ENCODE peak calls at places on chromosome 6, in four cellular contexts. One of them, this sample, is unnamed.
A peak's percentile ranks its signal among the peaks of the same experiment; 100 is the strongest.

GRCh38 chr6:40164345-40164755 is 230.1 kb upstream of the MOCS1 start:
- DNase-seq in HCT116: no peak
- DNase-seq in GDM1: no peak
- DNase-seq in BJ: no peak
- DNase-seq in this sample: peak; percentile 63

GRCh38 chr6:124961468-124961783 is 811 bp upstream of the RNF217 start:
- DNase-seq in HCT116: no peak
- DNase-seq in GDM1: no peak
- DNase-seq in BJ: no peak
- DNase-seq in this sample: no peak

GRCh38 chr6:16764188-16764950 is 3.1 kb upstream of the ATXN1 start:
- DNase-seq in HCT116: no peak
- DNase-seq in GDM1: no peak
- DNase-seq in BJ: no peak
- DNase-seq in this sample: no peak

GRCh38 chr6:138590796-138591709 is 91.8 kb upstream of the NHSL1 start:
- DNase-seq in HCT116: peak; percentile 64
- DNase-seq in GDM1: peak; percentile 10
- DNase-seq in BJ: no peak
- DNase-seq in this sample: no peak

GRCh38 chr6:151313060-151313459 is 73.3 kb downstream of the AKAP12 start:
- DNase-seq in HCT116: no peak
- DNase-seq in GDM1: no peak
- DNase-seq in BJ: no peak
- DNase-seq in this sample: no peak

GRCh38 chr6:109877028-109877726 is 100.9 kb upstream of the GPR6 start:
- DNase-seq in HCT116: no peak
- DNase-seq in GDM1: no peak
- DNase-seq in BJ: no peak
- DNase-seq in this sample: no peak

GRCh38 chr6:2817778-2818443 is 23.8 kb downstream of the SERPINB1 start:
- DNase-seq in HCT116: no peak
- DNase-seq in GDM1: no peak
- DNase-seq in BJ: no peak
- DNase-seq in this sample: no peak

GRCh38 chr6:37244430-37245310 is 12.9 kb upstream of the TBC1D22B start:
- DNase-seq in HCT116: no peak
- DNase-seq in GDM1: no peak
- DNase-seq in BJ: peak; percentile 100
- DNase-seq in this sample: peak; percentile 90

GRCh38 chr6:157265630-157266029 is 57.7 kb downstream of the TMEM242 start:
- DNase-seq in HCT116: no peak
- DNase-seq in GDM1: no peak
- DNase-seq in BJ: no peak
- DNase-seq in this sample: no peak

GRCh38 chr6:121951918-121952379 is 447.5 kb upstream of the HSF2 start:
- DNase-seq in HCT116: no peak
- DNase-seq in GDM1: no peak
- DNase-seq in BJ: no peak
- DNase-seq in this sample: no peak

GRCh38 chr6:125790403-125791150 is at the start of gene NCOA7:
- DNase-seq in HCT116: no peak
- DNase-seq in GDM1: peak; percentile 74
- DNase-seq in BJ: no peak
- DNase-seq in this sample: peak; percentile 95

GRCh38 chr6:108914235-108915022 is 66.2 kb downstream of the ARMC2 start:
- DNase-seq in HCT116: peak; percentile 32
- DNase-seq in GDM1: no peak
- DNase-seq in BJ: no peak
- DNase-seq in this sample: no peak

GRCh38 chr6:108651781-108652227 is 91.1 kb downstream of the FOXO3 start:
- DNase-seq in HCT116: no peak
- DNase-seq in GDM1: no peak
- DNase-seq in BJ: peak; percentile 84
- DNase-seq in this sample: no peak

GRCh38 chr6:36314221-36315014 is 22.3 kb downstream of the BNIP5 start:
- DNase-seq in HCT116: peak; percentile 12
- DNase-seq in GDM1: no peak
- DNase-seq in BJ: no peak
- DNase-seq in this sample: no peak

GRCh38 chr6:91198588-91199255 is 611.9 kb upstream of the MAP3K7 start:
- DNase-seq in HCT116: no peak
- DNase-seq in GDM1: no peak
- DNase-seq in BJ: no peak
- DNase-seq in this sample: no peak

GRCh38 chr6:137265574-137265973 is 46.4 kb upstream of the IFNGR1 start:
- DNase-seq in HCT116: no peak
- DNase-seq in GDM1: no peak
- DNase-seq in BJ: no peak
- DNase-seq in this sample: no peak

GRCh38 chr6:20702366-20702765 is 168.1 kb downstream of the CDKAL1 start:
- DNase-seq in HCT116: no peak
- DNase-seq in GDM1: no peak
- DNase-seq in BJ: no peak
- DNase-seq in this sample: no peak

GRCh38 chr6:21507811-21508210 is 85.7 kb upstream of the SOX4 start:
- DNase-seq in HCT116: peak; percentile 3
- DNase-seq in GDM1: no peak
- DNase-seq in BJ: no peak
- DNase-seq in this sample: no peak

GRCh38 chr6:111843347-111844147 is 29.7 kb downstream of the FYN start:
- DNase-seq in HCT116: no peak
- DNase-seq in GDM1: no peak
- DNase-seq in BJ: no peak
- DNase-seq in this sample: no peak

GRCh38 chr6:167150815-167151557 is 6.8 kb downstream of the GPR31 start:
- DNase-seq in HCT116: no peak
- DNase-seq in GDM1: no peak
- DNase-seq in BJ: no peak
- DNase-seq in this sample: no peak

GRCh38 chr6:30216096-30216495 is 2.9 kb upstream of the TRIM26 start:
- DNase-seq in HCT116: no peak
- DNase-seq in GDM1: no peak
- DNase-seq in BJ: no peak
- DNase-seq in this sample: no peak

GRCh38 chr6:150030611-150031010 is 5.3 kb upstream of the RAET1L start:
- DNase-seq in HCT116: no peak
- DNase-seq in GDM1: no peak
- DNase-seq in BJ: no peak
- DNase-seq in this sample: no peak

GRCh38 chr6:137978252-137978896 is 111.3 kb downstream of the TNFAIP3 start:
- DNase-seq in HCT116: peak; percentile 48
- DNase-seq in GDM1: no peak
- DNase-seq in BJ: no peak
- DNase-seq in this sample: no peak

GRCh38 chr6:139257821-139258398 is 33.9 kb downstream of the TXLNB start:
- DNase-seq in HCT116: no peak
- DNase-seq in GDM1: no peak
- DNase-seq in BJ: no peak
- DNase-seq in this sample: no peak

GRCh38 chr6:28353981-28354676 is 4.4 kb downstream of the ZKSCAN3 start:
- DNase-seq in HCT116: peak; percentile 80
- DNase-seq in GDM1: no peak
- DNase-seq in BJ: no peak
- DNase-seq in this sample: no peak

GRCh38 chr6:26555505-26556262 is 17.5 kb downstream of the HMGN4 start:
- DNase-seq in HCT116: no peak
- DNase-seq in GDM1: no peak
- DNase-seq in BJ: no peak
- DNase-seq in this sample: no peak

GRCh38 chr6:169339731-169340314 is 86.2 kb upstream of the THBS2 start:
- DNase-seq in HCT116: no peak
- DNase-seq in GDM1: no peak
- DNase-seq in BJ: no peak
- DNase-seq in this sample: no peak

GRCh38 chr6:158369241-158369640 is 57.0 kb downstream of the TULP4 start:
- DNase-seq in HCT116: no peak
- DNase-seq in GDM1: no peak
- DNase-seq in BJ: no peak
- DNase-seq in this sample: no peak

GRCh38 chr6:31042801-31043200 is 32.5 kb downstream of the MUC22 start:
- DNase-seq in HCT116: peak; percentile 74
- DNase-seq in GDM1: no peak
- DNase-seq in BJ: no peak
- DNase-seq in this sample: no peak

GRCh38 chr6:44508646-44509045 is 121.1 kb downstream of the CDC5L start:
- DNase-seq in HCT116: no peak
- DNase-seq in GDM1: no peak
- DNase-seq in BJ: peak; percentile 31
- DNase-seq in this sample: no peak

GRCh38 chr6:137792160-137793033 is 74.7 kb upstream of the TNFAIP3 start:
- DNase-seq in HCT116: no peak
- DNase-seq in GDM1: no peak
- DNase-seq in BJ: no peak
- DNase-seq in this sample: no peak

GRCh38 chr6:79719248-79719975 is 88.3 kb downstream of the SH3BGRL2 start:
- DNase-seq in HCT116: no peak
- DNase-seq in GDM1: no peak
- DNase-seq in BJ: peak; percentile 20
- DNase-seq in this sample: no peak

GRCh38 chr6:135731116-135731515 is 120.4 kb upstream of the PDE7B start:
- DNase-seq in HCT116: no peak
- DNase-seq in GDM1: no peak
- DNase-seq in BJ: no peak
- DNase-seq in this sample: no peak

GRCh38 chr6:1614767-1615650 is 5.3 kb downstream of the FOXC1 start:
- DNase-seq in HCT116: no peak
- DNase-seq in GDM1: no peak
- DNase-seq in BJ: no peak
- DNase-seq in this sample: peak; percentile 70

GRCh38 chr6:137811121-137811911 is 55.7 kb upstream of the TNFAIP3 start:
- DNase-seq in HCT116: peak; percentile 55
- DNase-seq in GDM1: peak; percentile 44
- DNase-seq in BJ: peak; percentile 54
- DNase-seq in this sample: peak; percentile 89

This sample was measured in kidney.